ENCODE peak calls at places on chromosome 12, in six cellular contexts. G is PC-3, X is IMR-90, Q is HepG2, M is GM23338, T is HCT116. L is an unnamed sample.
A peak's percentile ranks its signal among the peaks of the same experiment; 100 is the strongest.

GRCh38 chr12:49929581-49929980 is 21.0 kb upstream of the AQP2 start:
- DNase-seq in X (no peak), T (no peak), G (no peak), M (no peak), Q (no peak), L (no peak)

GRCh38 chr12:109255377-109255776 is 53.7 kb downstream of the FOXN4 start:
- DNase-seq in M (peak; percentile 70), T (no peak), G (peak; percentile 43), X (peak; percentile 21), Q (peak; percentile 24), L (no peak)

GRCh38 chr12:57063991-57064725 is 14.2 kb upstream of the MYO1A start:
- DNase-seq in X (peak; percentile 41), M (no peak), G (no peak), T (no peak), Q (no peak), L (no peak)

GRCh38 chr12:124405592-124405991 is 110.7 kb downstream of the RFLNA start:
- DNase-seq in Q (no peak), X (no peak), T (no peak), M (no peak), G (no peak), L (no peak)

GRCh38 chr12:32477714-32478113 is 78.4 kb downstream of the FGD4 start:
- DNase-seq in T (no peak), G (no peak), M (no peak), Q (no peak), X (no peak), L (no peak)

GRCh38 chr12:125187780-125188741 is 122.8 kb downstream of the AACS start:
- DNase-seq in G (peak; percentile 13), T (no peak), X (no peak), Q (no peak), M (peak; percentile 78), L (no peak)

GRCh38 chr12:48750215-48750614 is 33.7 kb upstream of the CCNT1 start:
- DNase-seq in X (peak; percentile 73), T (no peak), M (no peak), Q (no peak), G (peak; percentile 10), L (no peak)

GRCh38 chr12:55933158-55933798 is 2.3 kb downstream of the DGKA start:
- DNase-seq in Q (no peak), X (no peak), T (peak; percentile 22), M (no peak), G (peak; percentile 91), L (no peak)

GRCh38 chr12:19744760-19745218 is 305.5 kb downstream of the AEBP2 start:
- DNase-seq in T (no peak), X (peak; percentile 84), G (no peak), Q (no peak), M (no peak), L (no peak)

GRCh38 chr12:77339610-77340009 is 274.2 kb upstream of the E2F7 start:
- DNase-seq in T (no peak), M (no peak), Q (no peak), X (peak; percentile 43), G (peak; percentile 69), L (no peak)

GRCh38 chr12:111068281-111068680 is 147.9 kb upstream of the MYL2 start:
- DNase-seq in X (no peak), G (no peak), M (no peak), Q (no peak), T (no peak), L (no peak)
- H3K4me2 ChIP-seq in X (no peak overlapping the region), G (no peak overlapping the region), M (no peak overlapping the region), Q (no peak overlapping the region), T (no peak overlapping the region), L (no peak overlapping the region)

GRCh38 chr12:114396869-114397719 is 8.8 kb downstream of the TBX5 start:
- DNase-seq in M (no peak), Q (no peak), X (peak; percentile 26), G (no peak), T (no peak), L (no peak)
- H3K4me2 ChIP-seq in M (peak overlapping the region; percentile 75), Q (no peak overlapping the region), X (peak overlapping the region; percentile 76), G (no peak overlapping the region), T (no peak overlapping the region), L (no peak overlapping the region)

GRCh38 chr12:39065455-39065854 is 160.1 kb upstream of the CPNE8 start:
- DNase-seq in M (no peak), Q (no peak), T (no peak), G (no peak), X (no peak), L (no peak)

GRCh38 chr12:39074063-39074462 is 168.7 kb upstream of the CPNE8 start:
- DNase-seq in X (no peak), Q (no peak), M (no peak), G (peak; percentile 38), T (no peak), L (no peak)

GRCh38 chr12:39071611-39072010 is 166.2 kb upstream of the CPNE8 start:
- DNase-seq in T (no peak), M (no peak), X (no peak), Q (no peak), G (no peak), L (no peak)

GRCh38 chr12:39072658-39073057 is 167.3 kb upstream of the CPNE8 start:
- DNase-seq in Q (no peak), X (no peak), T (no peak), M (no peak), G (no peak), L (no peak)

GRCh38 chr12:39070775-39071174 is 165.4 kb upstream of the CPNE8 start:
- DNase-seq in Q (no peak), T (no peak), X (no peak), G (peak; percentile 85), M (no peak), L (no peak)
- H3K4me2 ChIP-seq in Q (no peak overlapping the region), T (no peak overlapping the region), X (no peak overlapping the region), G (peak overlapping the region; percentile 65), M (no peak overlapping the region), L (no peak overlapping the region)

GRCh38 chr12:47709277-47710048 is 3.6 kb upstream of the RPAP3 start:
- DNase-seq in T (no peak), Q (no peak), M (no peak), X (peak; percentile 11), G (no peak), L (no peak)

GRCh38 chr12:47705571-47706425 is at the start of gene RPAP3:
- DNase-seq in Q (peak; percentile 87), M (peak; percentile 98), T (peak; percentile 76), X (peak; percentile 91), G (peak; percentile 95), L (peak; percentile 84)

GRCh38 chr12:47707905-47708543 is 2.2 kb upstream of the RPAP3 start:
- DNase-seq in X (no peak), Q (no peak), T (no peak), M (no peak), G (no peak), L (no peak)

GRCh38 chr12:47705239-47705570 is 625 bp downstream of the RPAP3 start:
- DNase-seq in Q (no peak), X (peak; percentile 8), T (no peak), M (no peak), G (peak; percentile 5), L (no peak)

DNA sequence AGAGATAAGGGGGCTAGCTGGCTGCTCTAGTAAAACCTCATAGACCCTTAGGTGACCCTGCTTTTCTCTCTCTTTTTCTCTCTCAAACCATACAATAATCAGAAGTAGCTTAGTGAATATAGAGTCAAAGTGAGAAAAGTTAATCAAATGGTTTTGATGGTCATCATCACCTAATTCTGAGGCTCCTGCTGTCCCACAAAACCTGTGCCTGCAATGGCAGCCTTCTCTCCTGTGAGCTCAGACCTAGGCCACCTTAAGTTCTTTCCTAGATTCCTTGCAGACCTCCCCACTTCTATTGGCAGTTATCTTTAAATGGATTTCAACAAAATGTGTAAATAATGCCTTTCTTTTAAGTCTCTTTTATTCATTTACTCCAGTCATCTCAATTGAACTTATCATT is 1.5 kb upstream of the RPAP3 start:
- DNase-seq in G (no peak), Q (no peak), X (no peak), M (no peak), T (no peak), L (no peak)
- H3K4me2 ChIP-seq in G (peak overlapping the region; percentile 90), Q (peak overlapping the region; percentile 85), X (no peak overlapping the region), M (no peak overlapping the region), T (peak overlapping the region; percentile 89), L (no peak overlapping the region)

GRCh38 chr12:47742253-47742825 is 16.3 kb downstream of the RAPGEF3 start:
- DNase-seq in M (peak; percentile 79), Q (peak; percentile 19), G (peak; percentile 76), T (peak; percentile 26), X (no peak), L (no peak)

GRCh38 chr12:47739959-47740358 is 14.7 kb upstream of the ENDOU start:
- DNase-seq in Q (peak; percentile 15), X (no peak), T (no peak), G (no peak), M (no peak), L (no peak)

GRCh38 chr12:47739297-47739696 is 14.0 kb upstream of the ENDOU start:
- DNase-seq in G (no peak), X (no peak), M (no peak), Q (no peak), T (no peak), L (no peak)

GRCh38 chr12:47741340-47741703 is 16.0 kb upstream of the ENDOU start:
- DNase-seq in T (peak; percentile 27), X (no peak), Q (no peak), M (no peak), G (peak; percentile 72), L (no peak)

GRCh38 chr12:47740536-47741339 is 15.4 kb upstream of the ENDOU start:
- DNase-seq in Q (peak; percentile 9), X (no peak), T (no peak), G (no peak), M (no peak), L (no peak)
- H3K4me2 ChIP-seq in Q (peak overlapping the region; percentile 52), X (no peak overlapping the region), T (peak overlapping the region; percentile 47), G (no peak overlapping the region), M (no peak overlapping the region), L (no peak overlapping the region)

DNA sequence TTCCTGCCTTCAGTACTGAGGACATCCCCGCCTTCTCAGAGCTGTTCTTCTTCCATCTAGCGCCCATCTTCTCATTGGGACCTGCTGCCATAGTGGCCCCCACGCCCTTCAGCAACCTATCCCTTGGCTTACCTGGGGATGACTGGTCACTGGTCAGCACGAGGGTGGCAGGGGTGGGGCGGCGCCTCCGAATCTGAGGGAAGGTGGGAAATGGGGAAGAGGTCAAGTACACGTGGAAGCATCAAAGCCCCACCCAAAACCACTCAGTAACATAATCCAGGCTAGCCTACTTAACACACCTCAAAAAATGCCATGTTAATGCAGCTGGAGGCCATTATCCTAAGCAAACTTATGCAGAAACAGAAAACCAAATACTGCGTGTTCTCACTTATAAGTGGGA is 4.3 kb downstream of the PPP1R1A start:
- DNase-seq in T (no peak), Q (no peak), X (no peak), G (no peak), M (no peak), L (no peak)
- H3K4me2 ChIP-seq in T (no peak overlapping the region), Q (no peak overlapping the region), X (no peak overlapping the region), G (no peak overlapping the region), M (no peak overlapping the region), L (no peak overlapping the region)